ENCODE peak calls at places on chromosome 9, in five cellular contexts. One of them, this sample, is unnamed.

GRCh38 chr9:33230756-33231691 is 8.9 kb upstream of the SPINK4 start:
- DNase-seq in GM06990: no peak
- DNase-seq in neural progenitor cell: no peak
- DNase-seq in AG10803: peak; percentile 12
- DNase-seq in suprapubic skin: no peak
- DNase-seq in this sample: no peak

GRCh38 chr9:78437721-78438610 is 141.0 kb downstream of the PSAT1 start:
- DNase-seq in GM06990: no peak
- DNase-seq in neural progenitor cell: peak; percentile 91
- DNase-seq in AG10803: no peak
- DNase-seq in suprapubic skin: no peak
- DNase-seq in this sample: no peak

GRCh38 chr9:97559111-97559514 is 57.6 kb downstream of the TMOD1 start:
- DNase-seq in GM06990: peak; percentile 81
- DNase-seq in neural progenitor cell: no peak
- DNase-seq in AG10803: no peak
- DNase-seq in suprapubic skin: no peak
- DNase-seq in this sample: no peak

GRCh38 chr9:23308114-23308513 is 517.9 kb downstream of the ELAVL2 start:
- DNase-seq in GM06990: no peak
- DNase-seq in neural progenitor cell: no peak
- DNase-seq in AG10803: no peak
- DNase-seq in suprapubic skin: no peak
- DNase-seq in this sample: no peak

GRCh38 chr9:96140401-96141180 is 161.4 kb downstream of the HSD17B3 start:
- DNase-seq in GM06990: no peak
- DNase-seq in neural progenitor cell: peak; percentile 22
- DNase-seq in AG10803: peak; percentile 3
- DNase-seq in suprapubic skin: no peak
- DNase-seq in this sample: no peak

GRCh38 chr9:16619341-16619740 is 251.1 kb downstream of the BNC2 start:
- DNase-seq in GM06990: no peak
- DNase-seq in neural progenitor cell: no peak
- DNase-seq in AG10803: no peak
- DNase-seq in suprapubic skin: no peak
- DNase-seq in this sample: no peak

GRCh38 chr9:135526730-135527571 is 5.7 kb downstream of the LCN1 start:
- DNase-seq in GM06990: no peak
- DNase-seq in neural progenitor cell: peak; percentile 31
- DNase-seq in AG10803: no peak
- DNase-seq in suprapubic skin: peak; percentile 62
- DNase-seq in this sample: no peak

GRCh38 chr9:134167530-134167931 is 3.2 kb upstream of the RNU6ATAC start:
- DNase-seq in GM06990: no peak
- DNase-seq in neural progenitor cell: no peak
- DNase-seq in AG10803: peak; percentile 61
- DNase-seq in suprapubic skin: no peak
- DNase-seq in this sample: no peak

GRCh38 chr9:89483592-89484474 is 14.1 kb downstream of the SEMA4D start:
- DNase-seq in GM06990: peak; percentile 71
- DNase-seq in neural progenitor cell: no peak
- DNase-seq in AG10803: no peak
- DNase-seq in suprapubic skin: no peak
- DNase-seq in this sample: no peak

GRCh38 chr9:97412628-97413382 is 909 bp downstream of the TDRD7 start:
- DNase-seq in GM06990: no peak
- DNase-seq in neural progenitor cell: no peak
- DNase-seq in AG10803: peak; percentile 11
- DNase-seq in suprapubic skin: no peak
- DNase-seq in this sample: no peak

GRCh38 chr9:316382-316965 is 101.8 kb downstream of the DOCK8 start:
- DNase-seq in GM06990: no peak
- DNase-seq in neural progenitor cell: no peak
- DNase-seq in AG10803: no peak
- DNase-seq in suprapubic skin: no peak
- DNase-seq in this sample: no peak

GRCh38 chr9:133672503-133673259 is 36.5 kb downstream of the DBH start:
- DNase-seq in GM06990: no peak
- DNase-seq in neural progenitor cell: no peak
- DNase-seq in AG10803: no peak
- DNase-seq in suprapubic skin: no peak
- DNase-seq in this sample: no peak

GRCh38 chr9:93859431-93860215 is 95.5 kb downstream of the BARX1 start:
- DNase-seq in GM06990: no peak
- DNase-seq in neural progenitor cell: peak; percentile 28
- DNase-seq in AG10803: no peak
- DNase-seq in suprapubic skin: no peak
- DNase-seq in this sample: no peak

GRCh38 chr9:87604886-87605588 is 107.4 kb downstream of the DAPK1 start:
- DNase-seq in GM06990: no peak
- DNase-seq in neural progenitor cell: no peak
- DNase-seq in AG10803: no peak
- DNase-seq in suprapubic skin: no peak
- DNase-seq in this sample: no peak

GRCh38 chr9:134633362-134634142 is 8.1 kb upstream of the COL5A1 start:
- DNase-seq in GM06990: no peak
- DNase-seq in neural progenitor cell: no peak
- DNase-seq in AG10803: no peak
- DNase-seq in suprapubic skin: peak; percentile 62
- DNase-seq in this sample: peak; percentile 21

GRCh38 chr9:98554752-98555151 is 154.0 kb downstream of the GABBR2 start:
- DNase-seq in GM06990: no peak
- DNase-seq in neural progenitor cell: no peak
- DNase-seq in AG10803: no peak
- DNase-seq in suprapubic skin: no peak
- DNase-seq in this sample: no peak

GRCh38 chr9:133351908-133352634 is 4.1 kb downstream of the RPL7A start:
- DNase-seq in GM06990: no peak
- DNase-seq in neural progenitor cell: peak; percentile 74
- DNase-seq in AG10803: peak; percentile 65
- DNase-seq in suprapubic skin: no peak
- DNase-seq in this sample: no peak

GRCh38 chr9:98688710-98689495 is 19.8 kb downstream of the GABBR2 start:
- DNase-seq in GM06990: no peak
- DNase-seq in neural progenitor cell: no peak
- DNase-seq in AG10803: no peak
- DNase-seq in suprapubic skin: no peak
- DNase-seq in this sample: no peak

GRCh38 chr9:87140605-87141109 is 193.4 kb upstream of the GAS1 start:
- DNase-seq in GM06990: no peak
- DNase-seq in neural progenitor cell: no peak
- DNase-seq in AG10803: no peak
- DNase-seq in suprapubic skin: no peak
- DNase-seq in this sample: no peak

GRCh38 chr9:115016369-115016768 is 86.0 kb upstream of the TNFSF8 start:
- DNase-seq in GM06990: no peak
- DNase-seq in neural progenitor cell: no peak
- DNase-seq in AG10803: no peak
- DNase-seq in suprapubic skin: no peak
- DNase-seq in this sample: no peak

GRCh38 chr9:88818495-88819201 is 172.6 kb upstream of the S1PR3 start:
- DNase-seq in GM06990: no peak
- DNase-seq in neural progenitor cell: peak; percentile 24
- DNase-seq in AG10803: peak; percentile 81
- DNase-seq in suprapubic skin: no peak
- DNase-seq in this sample: no peak

GRCh38 chr9:90967171-90967570 is 165.6 kb downstream of the SYK start:
- DNase-seq in GM06990: no peak
- DNase-seq in neural progenitor cell: no peak
- DNase-seq in AG10803: no peak
- DNase-seq in suprapubic skin: no peak
- DNase-seq in this sample: no peak

GRCh38 chr9:133280387-133280786 is 5.4 kb upstream of the ABO start:
- DNase-seq in GM06990: no peak
- DNase-seq in neural progenitor cell: no peak
- DNase-seq in AG10803: no peak
- DNase-seq in suprapubic skin: peak; percentile 1
- DNase-seq in this sample: no peak

GRCh38 chr9:12737871-12738270 is 36.9 kb upstream of the LURAP1L start:
- DNase-seq in GM06990: no peak
- DNase-seq in neural progenitor cell: no peak
- DNase-seq in AG10803: peak; percentile 54
- DNase-seq in suprapubic skin: no peak
- DNase-seq in this sample: no peak

DNA sequence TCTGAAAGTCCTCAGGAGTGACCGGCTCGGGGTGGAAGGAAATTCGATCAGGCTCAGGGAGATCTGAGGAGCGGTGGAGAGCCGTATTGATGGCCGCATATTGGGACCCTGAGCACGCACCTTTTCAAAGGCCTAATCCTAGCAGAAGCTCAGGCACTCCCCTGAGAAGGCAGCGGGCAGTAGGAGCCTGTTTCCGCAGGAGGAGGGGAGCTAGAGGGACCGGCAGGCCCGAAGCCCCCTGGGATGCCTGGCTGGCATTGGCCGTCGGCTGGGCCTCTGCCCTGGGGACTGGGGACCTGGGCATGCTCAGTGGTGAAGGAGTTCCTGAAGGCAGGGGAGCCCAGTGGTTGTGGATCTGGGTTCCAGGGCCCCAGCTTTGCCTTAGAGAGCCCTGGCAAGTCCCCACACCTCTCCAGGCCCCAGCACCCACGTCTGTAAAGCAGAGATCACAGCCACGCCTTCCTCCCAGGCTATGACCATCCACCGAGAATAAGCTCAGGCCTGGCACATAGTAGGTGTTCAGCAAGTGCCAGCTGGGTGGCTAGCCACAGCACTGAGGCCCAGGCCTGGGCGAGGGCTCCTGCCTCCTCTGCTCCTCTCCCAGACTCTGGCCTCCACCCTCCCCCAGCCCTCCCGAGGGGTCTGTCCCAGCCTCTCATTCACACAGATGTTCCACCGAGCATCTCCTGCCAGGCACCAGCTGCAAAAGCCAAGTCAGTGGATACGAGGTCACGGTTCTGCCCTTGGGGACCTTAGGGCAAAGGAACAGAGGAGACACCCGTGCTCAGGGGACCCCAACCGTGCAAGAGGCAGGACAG is 17.2 kb upstream of the QRFP start:
- DNase-seq in GM06990: no peak
- DNase-seq in neural progenitor cell: peak; percentile 57
- DNase-seq in AG10803: no peak
- DNase-seq in suprapubic skin: no peak
- DNase-seq in this sample: no peak
- TF ChIP-seq CTCF in GM06990: no peak
- TF ChIP-seq CTCF in neural progenitor cell: no peak
- TF ChIP-seq CTCF in AG10803: no peak
- TF ChIP-seq CTCF in suprapubic skin: no peak
- TF ChIP-seq CTCF in this sample: no peak

DNA sequence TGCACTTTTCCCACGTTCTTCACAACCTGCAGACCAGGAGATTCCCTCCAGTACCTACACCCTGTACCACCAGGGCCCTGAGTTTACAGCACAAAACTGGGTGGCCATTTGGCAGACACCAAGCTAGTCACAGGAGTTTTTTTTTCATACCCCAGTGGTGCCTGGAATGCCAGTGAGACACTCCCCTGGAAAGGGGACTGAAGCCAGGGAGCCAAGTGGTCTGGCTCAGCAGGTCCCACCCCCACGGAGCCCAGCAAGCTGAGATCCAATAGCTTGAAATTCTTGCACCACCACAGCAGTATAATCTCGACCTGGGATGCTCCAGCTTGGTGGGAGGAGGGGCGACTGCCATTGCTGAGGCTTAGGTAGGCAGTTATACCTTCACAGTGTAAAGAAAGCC is 26.3 kb upstream of the SMC5 start:
- DNase-seq in GM06990: no peak
- DNase-seq in neural progenitor cell: no peak
- DNase-seq in AG10803: no peak
- DNase-seq in suprapubic skin: no peak
- DNase-seq in this sample: no peak
- TF ChIP-seq CTCF in GM06990: no peak
- TF ChIP-seq CTCF in neural progenitor cell: no peak
- TF ChIP-seq CTCF in AG10803: no peak
- TF ChIP-seq CTCF in suprapubic skin: no peak
- TF ChIP-seq CTCF in this sample: no peak

DNA sequence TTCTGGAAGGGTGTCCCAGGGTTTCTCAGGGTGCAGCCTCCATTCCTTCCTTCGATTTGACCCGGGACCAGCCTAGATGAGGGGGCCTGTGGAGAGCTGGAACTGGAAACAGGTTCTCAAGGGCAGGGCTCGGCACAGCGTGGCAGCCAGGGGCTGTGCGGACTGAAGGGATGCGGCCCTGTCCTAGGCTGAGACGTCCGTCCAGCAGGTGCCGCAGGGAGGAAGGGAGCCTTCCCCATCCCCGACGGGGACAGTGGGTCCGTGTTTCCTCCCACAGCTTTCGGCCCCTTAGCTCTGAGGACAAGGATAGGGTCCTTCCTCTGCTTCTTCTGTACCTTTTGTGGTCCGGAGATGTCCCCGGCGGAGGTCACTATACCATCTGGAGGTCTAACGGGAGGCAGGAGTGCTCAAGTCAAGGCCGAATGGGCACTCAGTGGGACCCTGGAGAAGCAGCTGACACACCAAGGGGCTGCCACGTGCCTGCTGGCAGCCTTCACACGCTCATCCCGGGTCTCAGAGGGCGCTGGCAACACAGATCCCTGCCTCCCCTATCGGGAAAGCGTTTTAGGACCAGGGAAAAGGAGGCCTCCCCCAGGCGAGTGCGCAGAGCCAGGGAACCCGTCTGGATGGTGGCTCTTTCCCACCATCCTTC is 49.9 kb downstream of the USP20 start:
- DNase-seq in GM06990: peak; percentile 73
- DNase-seq in neural progenitor cell: peak; percentile 37
- DNase-seq in AG10803: no peak
- DNase-seq in suprapubic skin: no peak
- DNase-seq in this sample: peak; percentile 70
- TF ChIP-seq CTCF in GM06990: peak; percentile 48
- TF ChIP-seq CTCF in neural progenitor cell: no peak
- TF ChIP-seq CTCF in AG10803: peak; percentile 35
- TF ChIP-seq CTCF in suprapubic skin: no peak
- TF ChIP-seq CTCF in this sample: no peak

DNA sequence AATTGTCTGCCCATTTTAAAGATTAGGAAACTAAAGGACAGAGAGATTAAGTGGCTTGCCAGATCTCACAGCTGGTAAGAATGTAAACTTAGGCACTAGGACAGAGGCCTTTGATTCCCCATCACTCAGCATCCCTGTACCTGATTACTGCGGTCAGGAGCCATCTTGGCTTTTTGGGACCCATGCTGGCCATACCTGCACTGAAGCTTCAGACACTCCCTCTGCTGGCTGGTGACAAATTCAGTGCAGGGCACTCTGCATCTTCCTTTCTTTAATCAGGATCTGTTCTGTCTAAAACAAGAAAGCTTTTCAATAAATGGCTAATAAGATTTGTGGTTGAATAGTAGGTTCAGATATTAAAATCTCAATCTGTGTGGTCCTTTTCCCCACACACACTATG is 215.5 kb upstream of the RORB start:
- DNase-seq in GM06990: no peak
- DNase-seq in neural progenitor cell: peak; percentile 20
- DNase-seq in AG10803: no peak
- DNase-seq in suprapubic skin: no peak
- DNase-seq in this sample: no peak
- TF ChIP-seq CTCF in GM06990: peak; percentile 59
- TF ChIP-seq CTCF in neural progenitor cell: peak; percentile 48
- TF ChIP-seq CTCF in AG10803: no peak
- TF ChIP-seq CTCF in suprapubic skin: no peak
- TF ChIP-seq CTCF in this sample: no peak

This sample was measured in CD14-positive monocyte.